ENCODE peak calls at places on chromosomes 6 and 20, in seven cellular contexts. T is left ventricle myocardium inferior; B is BJ; R is vagina; U is gastrocnemius medialis; F is CD8-positive, alpha-beta T cell; O is cardiac muscle cell. M is an unnamed sample.

GRCh38 chr6:90088009-90088408 is 193.7 kb downstream of the GJA10 start:
- DNase-seq in U (no peak), T (no peak), F (no peak), O (peak; percentile 71), R (no peak), B (peak; percentile 38), M (peak; percentile 100)

GRCh38 chr20:57437672-57438330 is 46.6 kb downstream of the RBM38 start:
- DNase-seq in U (peak; percentile 97), O (no peak), B (no peak), F (no peak), T (no peak), R (no peak), M (no peak)

GRCh38 chr6:108561742-108562502 is 1.2 kb downstream of the FOXO3 start:
- DNase-seq in B (no peak), U (peak; percentile 34), F (no peak), T (peak; percentile 31), R (no peak), O (no peak), M (peak; percentile 25)

GRCh38 chr6:132020138-132020551 is 69.0 kb upstream of the CCN2 start:
- DNase-seq in B (no peak), T (peak; percentile 22), U (peak; percentile 25), O (no peak), R (no peak), F (no peak), M (peak; percentile 18)

GRCh38 chr6:21026576-21027273 is 492.5 kb downstream of the CDKAL1 start:
- DNase-seq in B (peak; percentile 62), U (no peak), O (peak; percentile 26), T (no peak), F (no peak), R (no peak), M (peak; percentile 83)

GRCh38 chr6:18388942-18389341 is 1.8 kb downstream of the RNF144B start:
- DNase-seq in B (peak; percentile 50), T (no peak), R (no peak), F (no peak), O (peak; percentile 16), U (no peak), M (peak; percentile 77)

GRCh38 chr20:48193626-48194025 is 408.3 kb upstream of the SULF2 start:
- DNase-seq in U (no peak), F (no peak), B (no peak), O (no peak), T (no peak), R (no peak), M (no peak)

GRCh38 chr20:64100946-64101688 is 6.2 kb downstream of the NPBWR2 start:
- DNase-seq in F (no peak), R (no peak), U (no peak), B (no peak), O (no peak), T (no peak), M (no peak)

GRCh38 chr6:43913388-43914271 is 143.6 kb downstream of the VEGFA start:
- DNase-seq in F (no peak), T (no peak), U (no peak), R (no peak), O (peak; percentile 32), B (no peak), M (peak; percentile 48)

DNA sequence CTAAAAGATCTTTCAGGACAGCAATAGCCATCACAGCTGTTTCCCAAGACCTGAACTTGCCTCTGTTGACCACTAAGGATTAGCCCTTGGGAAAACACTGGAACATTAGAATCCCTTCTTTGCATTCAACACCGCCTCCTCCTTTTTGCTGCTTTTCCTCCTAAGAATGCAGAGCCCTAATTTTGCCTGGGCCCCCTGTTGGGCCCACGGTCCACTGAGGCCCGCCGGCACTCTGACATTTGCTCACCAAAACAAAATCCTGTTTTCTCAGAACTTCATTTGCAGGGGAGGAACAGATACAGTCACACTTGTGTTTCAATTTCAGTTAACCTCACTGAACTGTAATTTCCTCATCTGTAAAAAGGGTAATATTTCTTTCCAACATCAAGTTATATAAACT is 116.0 kb upstream of the JARID2 start:
- DNase-seq in F (no peak), B (no peak), O (no peak), U (no peak), R (no peak), T (no peak), M (no peak)
- H3K4me3 ChIP-seq in F (no peak overlapping the region), B (no peak overlapping the region), O (no peak overlapping the region), U (no peak overlapping the region), R (no peak overlapping the region), T (no peak overlapping the region), M (no peak overlapping the region)

GRCh38 chr6:41535766-41536165 is 10.4 kb upstream of the FOXP4 start:
- DNase-seq in O (no peak), R (no peak), U (no peak), T (no peak), F (no peak), B (no peak), M (no peak)

GRCh38 chr6:41538556-41539182 is 7.5 kb upstream of the FOXP4 start:
- DNase-seq in O (peak; percentile 32), F (no peak), R (no peak), T (no peak), B (no peak), U (peak; percentile 18), M (peak; percentile 49)

GRCh38 chr6:41539204-41539603 is 7.0 kb upstream of the FOXP4 start:
- DNase-seq in B (no peak), R (no peak), T (no peak), U (no peak), O (no peak), F (no peak), M (no peak)

GRCh38 chr6:41537359-41537758 is 8.8 kb upstream of the FOXP4 start:
- DNase-seq in T (no peak), O (no peak), U (no peak), B (no peak), F (no peak), R (no peak), M (no peak)

GRCh38 chr6:41536884-41537347 is 9.3 kb upstream of the FOXP4 start:
- DNase-seq in F (no peak), B (no peak), O (peak; percentile 40), U (no peak), T (no peak), R (no peak), M (peak; percentile 81)
- H3K27me3 ChIP-seq in F (no peaks in the 10 kb centered on the region), B (peaks cover 6% of the 10 kb centered on the region), O (peaks cover 8% of the 10 kb centered on the region), U (no peaks in the 10 kb centered on the region), T (peaks cover 73% of the 10 kb centered on the region), R (no peaks in the 10 kb centered on the region), M (no peaks in the 10 kb centered on the region)

DNA sequence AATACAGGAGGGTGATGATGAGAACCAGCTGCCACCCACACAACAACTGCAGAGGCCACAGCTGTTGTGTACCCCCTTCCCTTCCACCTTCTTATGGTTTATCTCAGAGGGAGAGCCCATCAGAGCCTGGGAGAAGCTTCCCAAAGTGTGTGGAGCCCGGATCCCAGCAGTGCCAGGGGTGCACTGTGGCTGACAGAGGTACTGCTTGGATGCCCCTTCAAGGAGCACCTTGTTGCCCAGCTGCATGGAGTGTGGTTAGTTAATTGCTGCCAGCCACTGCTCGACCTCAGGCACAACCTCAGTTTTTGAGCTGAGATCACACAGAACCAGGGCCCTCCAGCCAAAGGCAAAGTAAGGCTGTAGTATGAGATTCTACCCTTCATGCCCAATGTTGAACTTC is 13.0 kb downstream of the PI3 start:
- DNase-seq in B (no peak), U (no peak), T (no peak), O (no peak), R (no peak), F (no peak), M (no peak)
- TF ChIP-seq CTCF in B (no peak), U (no peak), T (no peak), O (no peak), R (no peak), F (no peak), M (no peak)

GRCh38 chr6:3806169-3806922 is 42.8 kb upstream of the FAM50B start:
- DNase-seq in U (no peak), F (no peak), R (no peak), T (no peak), O (no peak), B (no peak), M (no peak)
- H3K4me3 ChIP-seq in U (no peak overlapping the region), F (no peak overlapping the region), R (no peak overlapping the region), T (no peak overlapping the region), O (no peak overlapping the region), B (no peak overlapping the region), M (no peak overlapping the region)

GRCh38 chr6:83709748-83710050 is 798 bp upstream of the SNAP91 start:
- DNase-seq in O (no peak), U (no peak), B (no peak), R (no peak), F (no peak), T (no peak), M (no peak)

GRCh38 chr6:83707829-83708545 is 914 bp downstream of the SNAP91 start:
- DNase-seq in U (no peak), T (no peak), O (peak; percentile 1), B (no peak), R (no peak), F (no peak), M (no peak)

GRCh38 chr6:83708970-83709747 is at the start of gene SNAP91:
- DNase-seq in R (no peak), T (no peak), O (peak; percentile 22), B (no peak), F (no peak), U (no peak), M (no peak)

GRCh38 chr6:83711958-83712357 is 3.1 kb upstream of the SNAP91 start:
- DNase-seq in F (no peak), R (no peak), T (no peak), U (no peak), B (no peak), O (no peak), M (no peak)

GRCh38 chr6:83708546-83708969 is 343 bp downstream of the SNAP91 start:
- DNase-seq in O (peak; percentile 21), T (no peak), R (no peak), F (no peak), U (no peak), B (no peak), M (no peak)
- H3K27me3 ChIP-seq in O (peaks cover 53% of the 10 kb centered on the region), T (peaks cover 81% of the 10 kb centered on the region), R (peaks cover 7% of the 10 kb centered on the region), F (peaks cover 4% of the 10 kb centered on the region), U (peaks cover 40% of the 10 kb centered on the region), B (peaks cover 18% of the 10 kb centered on the region), M (peaks cover 24% of the 10 kb centered on the region)

DNA sequence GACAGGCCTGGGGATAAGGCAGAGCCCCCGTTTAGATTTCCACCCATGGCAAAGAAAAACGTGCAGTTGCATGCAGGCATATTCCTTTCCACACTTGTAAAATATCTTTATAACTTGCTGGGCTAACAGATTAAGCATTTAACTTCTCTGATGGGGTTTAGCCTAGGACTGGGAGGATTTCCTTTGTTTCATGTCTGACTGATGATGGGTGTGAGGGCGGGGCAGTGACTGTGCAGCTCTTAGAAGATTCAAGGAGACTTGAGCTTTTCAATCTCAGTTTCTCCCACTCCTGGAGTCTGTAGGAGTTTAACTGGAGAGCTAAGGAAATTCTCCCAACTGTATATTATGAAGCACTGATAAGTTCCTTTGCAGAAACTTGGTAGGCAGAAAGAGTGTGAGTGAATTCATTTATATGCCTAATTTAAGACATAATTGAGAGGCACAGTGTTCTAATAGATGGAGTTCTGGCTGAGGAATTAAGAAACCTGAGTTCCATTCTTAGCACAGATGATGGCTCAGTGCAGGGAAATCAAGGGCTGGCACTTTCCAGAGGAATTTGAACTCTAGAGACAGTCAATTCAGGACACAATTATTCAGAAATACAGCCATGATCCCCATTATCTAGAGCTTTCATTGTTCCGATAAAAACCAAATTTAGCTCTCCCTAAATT is 214.6 kb upstream of the CNR1 start:
- DNase-seq in U (no peak), O (no peak), F (no peak), B (no peak), T (no peak), R (no peak), M (peak; percentile 32)
- TF ChIP-seq CTCF in U (no peak), O (no peak), F (no peak), B (no peak), T (no peak), R (no peak), M (no peak)